ENCODE peak calls at places on chromosomes 4 and X, in five cellular contexts. One of them, this sample, is unnamed.

GRCh38 chr4:89121711-89122387 is 10.5 kb downstream of the TIGD2 start:
- DNase-seq in Caki2: peak; percentile 67
- DNase-seq in T-helper 2 cell treated with Interferon-gamma antibody and Interleukin-4, amounts not matched to agents 5 μg/mL and 100 μg/mL, for 36 hours: no peak
- DNase-seq in T-helper 9 cell: no peak
- DNase-seq in germinal center: no peak
- DNase-seq in this sample: no peak

GRCh38 chr4:184463158-184463557 is 11.2 kb downstream of the IRF2 start:
- DNase-seq in T-helper 2 cell treated with Interferon-gamma antibody and Interleukin-4, amounts not matched to agents 5 μg/mL and 100 μg/mL, for 36 hours: no peak
- DNase-seq in T-helper 9 cell: no peak
- DNase-seq in germinal center: no peak
- DNase-seq in Caki2: no peak
- DNase-seq in this sample: no peak

GRCh38 chr4:68338625-68339024 is 11.3 kb downstream of the YTHDC1 start:
- DNase-seq in Caki2: no peak
- DNase-seq in T-helper 9 cell: no peak
- DNase-seq in T-helper 2 cell treated with Interferon-gamma antibody and Interleukin-4, amounts not matched to agents 5 μg/mL and 100 μg/mL, for 36 hours: no peak
- DNase-seq in germinal center: no peak
- DNase-seq in this sample: no peak

GRCh38 chr4:125313497-125313896 is 1.3 kb upstream of the FAT4 start:
- DNase-seq in T-helper 2 cell treated with Interferon-gamma antibody and Interleukin-4, amounts not matched to agents 5 μg/mL and 100 μg/mL, for 36 hours: no peak
- DNase-seq in T-helper 9 cell: no peak
- DNase-seq in Caki2: peak; percentile 78
- DNase-seq in germinal center: peak; percentile 12
- DNase-seq in this sample: peak; percentile 51

GRCh38 chrX:153491351-153492152 is 3.2 kb upstream of the BGN start:
- DNase-seq in T-helper 2 cell treated with Interferon-gamma antibody and Interleukin-4, amounts not matched to agents 5 μg/mL and 100 μg/mL, for 36 hours: no peak
- DNase-seq in Caki2: no peak
- DNase-seq in germinal center: no peak
- DNase-seq in T-helper 9 cell: no peak
- DNase-seq in this sample: no peak

GRCh38 chr4:134470544-134470943 is 269.0 kb upstream of the PABPC4L start:
- DNase-seq in T-helper 2 cell treated with Interferon-gamma antibody and Interleukin-4, amounts not matched to agents 5 μg/mL and 100 μg/mL, for 36 hours: no peak
- DNase-seq in germinal center: no peak
- DNase-seq in Caki2: no peak
- DNase-seq in T-helper 9 cell: no peak
- DNase-seq in this sample: no peak

GRCh38 chrX:53714580-53715335 is 28.2 kb upstream of the HUWE1 start:
- DNase-seq in T-helper 2 cell treated with Interferon-gamma antibody and Interleukin-4, amounts not matched to agents 5 μg/mL and 100 μg/mL, for 36 hours: peak; percentile 76
- DNase-seq in Caki2: peak; percentile 59
- DNase-seq in germinal center: no peak
- DNase-seq in T-helper 9 cell: peak; percentile 23
- DNase-seq in this sample: no peak

GRCh38 chr4:7045553-7045952 is 2.4 kb downstream of the TADA2B start:
- DNase-seq in germinal center: no peak
- DNase-seq in Caki2: no peak
- DNase-seq in T-helper 9 cell: no peak
- DNase-seq in T-helper 2 cell treated with Interferon-gamma antibody and Interleukin-4, amounts not matched to agents 5 μg/mL and 100 μg/mL, for 36 hours: no peak
- DNase-seq in this sample: no peak

GRCh38 chr4:180923476-180923875 is 1319.7 kb upstream of the TENM3 start:
- DNase-seq in Caki2: no peak
- DNase-seq in T-helper 2 cell treated with Interferon-gamma antibody and Interleukin-4, amounts not matched to agents 5 μg/mL and 100 μg/mL, for 36 hours: no peak
- DNase-seq in T-helper 9 cell: no peak
- DNase-seq in germinal center: no peak
- DNase-seq in this sample: peak; percentile 54

GRCh38 chrX:18377802-18378201 is 23.3 kb upstream of the SCML2 start:
- DNase-seq in Caki2: peak; percentile 27
- DNase-seq in germinal center: no peak
- DNase-seq in T-helper 9 cell: no peak
- DNase-seq in T-helper 2 cell treated with Interferon-gamma antibody and Interleukin-4, amounts not matched to agents 5 μg/mL and 100 μg/mL, for 36 hours: peak; percentile 3
- DNase-seq in this sample: no peak

GRCh38 chr4:94741304-94741703 is 16.5 kb upstream of the BMPR1B start:
- DNase-seq in Caki2: no peak
- DNase-seq in T-helper 2 cell treated with Interferon-gamma antibody and Interleukin-4, amounts not matched to agents 5 μg/mL and 100 μg/mL, for 36 hours: no peak
- DNase-seq in germinal center: no peak
- DNase-seq in T-helper 9 cell: no peak
- DNase-seq in this sample: no peak

GRCh38 chr4:156321203-156321602 is 367.5 kb upstream of the CTSO start:
- DNase-seq in germinal center: no peak
- DNase-seq in Caki2: no peak
- DNase-seq in T-helper 2 cell treated with Interferon-gamma antibody and Interleukin-4, amounts not matched to agents 5 μg/mL and 100 μg/mL, for 36 hours: no peak
- DNase-seq in T-helper 9 cell: no peak
- DNase-seq in this sample: peak; percentile 48

GRCh38 chrX:30799327-30799726 is 89.7 kb downstream of the TAB3 start:
- DNase-seq in Caki2: no peak
- DNase-seq in T-helper 9 cell: no peak
- DNase-seq in germinal center: no peak
- DNase-seq in T-helper 2 cell treated with Interferon-gamma antibody and Interleukin-4, amounts not matched to agents 5 μg/mL and 100 μg/mL, for 36 hours: no peak
- DNase-seq in this sample: no peak

This sample was measured in kidney epithelial cell.